ENCODE peak calls at places on chromosome 13, in six cellular contexts. V, R, B, D, C and J are unnamed samples.

GRCh38 chr13:72920097-72920496 is 138.2 kb downstream of the PIBF1 start:
- DNase-seq in C (peak), R (no peak), B (no peak), D (peak), V (peak), J (no peak)

GRCh38 chr13:95191821-95192220 is 109.4 kb downstream of the ABCC4 start:
- DNase-seq in V (peak), D (peak), C (peak), B (peak), R (peak), J (peak)

GRCh38 chr13:51825165-51825592 is 19.8 kb downstream of the TMEM272 start:
- DNase-seq in C (no peak), D (no peak), B (no peak), R (no peak), V (peak), J (no peak)

GRCh38 chr13:113357529-113357928 is 6.4 kb downstream of the GRTP1 start:
- DNase-seq in R (no peak), D (no peak), V (peak), C (no peak), B (no peak), J (no peak)

GRCh38 chr13:26716984-26717383 is 43.6 kb downstream of the GPR12 start:
- DNase-seq in D (no peak), R (no peak), C (no peak), B (no peak), V (no peak), J (no peak)

GRCh38 chr13:110319774-110320509 is 12.9 kb downstream of the COL4A2 start:
- DNase-seq in C (no peak), B (no peak), D (peak), V (peak), R (no peak), J (no peak)

GRCh38 chr13:60572855-60573254 is 175.8 kb downstream of the TDRD3 start:
- DNase-seq in V (no peak), B (no peak), D (no peak), C (no peak), R (no peak), J (no peak)

GRCh38 chr13:109945206-109945960 is 159.0 kb upstream of the IRS2 start:
- DNase-seq in D (no peak), V (peak), B (no peak), C (no peak), R (no peak), J (no peak)

GRCh38 chr13:20848944-20849343 is 53.6 kb downstream of the XPO4 start:
- DNase-seq in V (no peak), C (no peak), R (no peak), B (no peak), D (no peak), J (no peak)

GRCh38 chr13:49908637-49909036 is 27.5 kb downstream of the SPRYD7 start:
- DNase-seq in C (no peak), R (no peak), B (no peak), D (no peak), V (no peak), J (no peak)

GRCh38 chr13:35808846-35809245 is 322.3 kb downstream of the DCLK1 start:
- DNase-seq in R (no peak), D (no peak), B (no peak), C (no peak), V (no peak), J (no peak)

GRCh38 chr13:109724603-109725002 is 61.8 kb downstream of the IRS2 start:
- DNase-seq in R (no peak), D (no peak), B (no peak), V (no peak), C (no peak), J (no peak)

GRCh38 chr13:60146491-60146890 is 17.2 kb downstream of the DIAPH3 start:
- DNase-seq in R (no peak), D (no peak), V (peak), B (no peak), C (no peak), J (no peak)

GRCh38 chr13:60369242-60369641 is 27.8 kb upstream of the TDRD3 start:
- DNase-seq in B (no peak), D (no peak), R (no peak), V (no peak), C (no peak), J (no peak)

GRCh38 chr13:48492123-48493075 is 40.5 kb downstream of the RCBTB2 start:
- DNase-seq in R (peak), C (peak), D (peak), V (peak), B (peak), J (peak)

GRCh38 chr13:66414196-66414800 is 815.8 kb downstream of the PCDH9 start:
- DNase-seq in C (no peak), R (no peak), B (no peak), D (no peak), V (no peak), J (no peak)

GRCh38 chr13:27920677-27921420 is 1.0 kb downstream of the PDX1 start:
- DNase-seq in R (no peak), D (no peak), V (peak), C (no peak), B (peak), J (no peak)

GRCh38 chr13:64441740-64442139 is 2788.4 kb downstream of the PCDH9 start:
- DNase-seq in B (no peak), D (no peak), R (no peak), C (no peak), V (no peak), J (no peak)

GRCh38 chr13:20404488-20405222 is 121.0 kb downstream of the CRYL1 start:
- DNase-seq in R (no peak), C (no peak), D (no peak), B (no peak), V (no peak), J (no peak)

GRCh38 chr13:60112771-60113170 is 51.0 kb downstream of the DIAPH3 start:
- DNase-seq in C (no peak), B (no peak), D (no peak), R (no peak), V (peak), J (no peak)

GRCh38 chr13:26583662-26584061 is 26.2 kb downstream of the WASF3 start:
- DNase-seq in B (no peak), D (no peak), R (no peak), C (no peak), V (no peak), J (no peak)

GRCh38 chr13:29073762-29074161 is 253.6 kb downstream of the MTUS2 start:
- DNase-seq in V (no peak), B (no peak), R (no peak), C (no peak), D (no peak), J (no peak)

GRCh38 chr13:31394491-31394890 is 194.7 kb downstream of the B3GLCT start:
- DNase-seq in D (no peak), C (no peak), V (peak), R (no peak), B (no peak), J (no peak)

GRCh38 chr13:101942038-101942437 is 459.8 kb downstream of the FGF14 start:
- DNase-seq in R (peak), D (peak), C (no peak), V (peak), B (no peak), J (peak)

GRCh38 chr13:73129023-73129422 is 70.2 kb downstream of the KLF5 start:
- DNase-seq in R (no peak), D (no peak), C (no peak), B (no peak), V (no peak), J (peak)

GRCh38 chr13:47484564-47484963 is 516.5 kb downstream of the SUCLA2 start:
- DNase-seq in B (no peak), C (no peak), D (no peak), R (no peak), V (peak), J (no peak)

GRCh38 chr13:48564046-48564445 is 31.2 kb upstream of the RCBTB2 start:
- DNase-seq in V (no peak), C (no peak), B (no peak), D (no peak), R (no peak), J (no peak)

GRCh38 chr13:46662690-46663089 is 109.7 kb downstream of the LRCH1 start:
- DNase-seq in B (no peak), R (no peak), D (no peak), V (no peak), C (no peak), J (no peak)

GRCh38 chr13:37616131-37616530 is 17.6 kb upstream of the POSTN start:
- DNase-seq in V (peak), C (no peak), D (no peak), B (no peak), R (no peak), J (no peak)
- TF ChIP-seq CTCF in V (peak), C (no peak), D (no peak), B (no peak), R (no peak), J (no peak)

DNA sequence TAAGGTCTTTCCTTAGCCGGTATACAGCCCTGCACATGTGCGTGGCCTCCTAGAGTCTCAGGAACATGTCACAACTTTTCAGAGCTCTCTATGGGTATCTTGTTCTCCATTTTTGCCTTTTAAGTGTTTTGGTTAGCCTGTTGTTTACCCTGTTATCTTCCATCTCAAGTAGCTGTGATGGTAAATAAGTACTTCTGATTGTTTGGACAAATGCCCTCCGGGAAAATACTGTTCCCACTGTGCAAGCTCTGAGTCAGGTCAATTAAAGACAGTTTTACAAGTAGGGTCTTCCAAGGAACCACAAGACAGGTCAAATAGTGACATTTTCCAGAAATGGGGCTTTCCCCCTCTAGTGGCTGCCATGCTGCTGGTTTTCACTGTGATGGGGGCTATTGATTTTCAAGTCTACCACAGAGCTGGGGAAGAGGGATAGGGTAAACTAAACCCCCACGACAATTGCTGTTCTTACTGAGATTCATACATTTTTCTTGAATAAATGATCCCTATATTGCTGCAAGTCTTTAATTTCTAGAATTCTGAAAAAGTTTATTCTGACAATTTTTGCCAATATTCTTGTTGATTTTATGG is 109.5 kb downstream of the TM9SF2 start:
- DNase-seq in B (no peak), V (no peak), R (no peak), C (no peak), D (no peak), J (no peak)
- TF ChIP-seq CTCF in B (no peak), V (no peak), R (no peak), C (no peak), D (no peak), J (no peak)

DNA sequence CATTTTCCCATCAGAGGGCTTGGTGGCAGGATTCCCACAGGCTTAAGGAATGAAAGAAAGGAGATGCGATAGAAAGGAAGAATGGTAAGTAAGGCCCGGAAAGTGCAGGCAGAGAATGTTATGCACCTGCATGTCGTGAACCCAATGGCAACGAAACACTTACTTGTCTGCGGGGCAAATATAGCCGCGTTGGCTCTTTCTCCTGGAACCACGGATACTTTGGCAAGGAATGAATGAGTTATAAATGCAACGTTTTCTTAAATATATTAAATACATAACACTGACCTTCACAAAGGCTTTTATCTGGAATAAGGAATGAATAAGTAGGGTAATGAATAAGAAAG is 192.1 kb downstream of the KATNAL1 start:
- DNase-seq in B (no peak), D (no peak), V (no peak), C (no peak), R (no peak), J (no peak)
- TF ChIP-seq CTCF in B (no peak), D (no peak), V (no peak), C (no peak), R (no peak), J (peak)

GRCh38 chr13:78137404-78138142 is 218.9 kb upstream of the EDNRB start:
- DNase-seq in D (peak), V (peak), C (no peak), B (no peak), R (no peak), J (no peak)

GRCh38 chr13:78133511-78133910 is 214.9 kb upstream of the EDNRB start:
- DNase-seq in B (no peak), V (no peak), C (no peak), D (no peak), R (no peak), J (no peak)

GRCh38 chr13:78129850-78130249 is 211.2 kb upstream of the EDNRB start:
- DNase-seq in V (no peak), R (no peak), B (no peak), C (no peak), D (no peak), J (no peak)

GRCh38 chr13:78136966-78137365 is 218.3 kb upstream of the EDNRB start:
- DNase-seq in D (no peak), C (no peak), R (no peak), V (no peak), B (no peak), J (no peak)

GRCh38 chr13:78131811-78132210 is 213.2 kb upstream of the EDNRB start:
- DNase-seq in B (no peak), D (no peak), R (no peak), V (peak), C (no peak), J (no peak)
- TF ChIP-seq CTCF in B (no peak), D (no peak), R (no peak), V (peak), C (no peak), J (no peak)

GRCh38 chr13:41455725-41456419 is 1.5 kb upstream of the RGCC start:
- DNase-seq in R (no peak), B (no peak), C (no peak), V (no peak), D (no peak), J (no peak)

GRCh38 chr13:41456768-41457588 is at the start of gene RGCC:
- DNase-seq in V (peak), B (peak), C (peak), R (peak), D (peak), J (peak)

GRCh38 chr13:41458187-41458938 is 1.0 kb downstream of the RGCC start:
- DNase-seq in V (no peak), C (peak), B (no peak), R (no peak), D (peak), J (peak)

GRCh38 chr13:41458939-41459753 is 1.8 kb downstream of the RGCC start:
- DNase-seq in D (peak), R (peak), B (no peak), C (peak), V (peak), J (peak)

GRCh38 chr13:41457589-41458186 is 338 bp downstream of the RGCC start:
- DNase-seq in R (no peak), B (no peak), V (no peak), C (peak), D (no peak), J (peak)
- TF ChIP-seq CTCF in R (no peak), B (no peak), V (no peak), C (no peak), D (no peak), J (no peak)

GRCh38 chr13:37598572-37598971 is at the start of gene POSTN:
- DNase-seq in C (no peak), D (no peak), R (no peak), B (no peak), V (no peak), J (no peak)

GRCh38 chr13:37599509-37599908 is 941 bp upstream of the POSTN start:
- DNase-seq in R (no peak), D (no peak), B (no peak), C (no peak), V (no peak), J (no peak)

GRCh38 chr13:37597477-37597876 is 1.1 kb downstream of the POSTN start:
- DNase-seq in C (no peak), B (no peak), R (no peak), D (no peak), V (no peak), J (no peak)

GRCh38 chr13:37608750-37609339 is 10.3 kb upstream of the POSTN start:
- DNase-seq in R (no peak), C (no peak), B (no peak), V (no peak), D (no peak), J (no peak)

GRCh38 chr13:37602743-37603381 is 4.3 kb upstream of the POSTN start:
- DNase-seq in B (no peak), D (no peak), R (no peak), C (no peak), V (peak), J (no peak)
- TF ChIP-seq CTCF in B (peak), D (peak), R (peak), C (peak), V (peak), J (peak)

DNA sequence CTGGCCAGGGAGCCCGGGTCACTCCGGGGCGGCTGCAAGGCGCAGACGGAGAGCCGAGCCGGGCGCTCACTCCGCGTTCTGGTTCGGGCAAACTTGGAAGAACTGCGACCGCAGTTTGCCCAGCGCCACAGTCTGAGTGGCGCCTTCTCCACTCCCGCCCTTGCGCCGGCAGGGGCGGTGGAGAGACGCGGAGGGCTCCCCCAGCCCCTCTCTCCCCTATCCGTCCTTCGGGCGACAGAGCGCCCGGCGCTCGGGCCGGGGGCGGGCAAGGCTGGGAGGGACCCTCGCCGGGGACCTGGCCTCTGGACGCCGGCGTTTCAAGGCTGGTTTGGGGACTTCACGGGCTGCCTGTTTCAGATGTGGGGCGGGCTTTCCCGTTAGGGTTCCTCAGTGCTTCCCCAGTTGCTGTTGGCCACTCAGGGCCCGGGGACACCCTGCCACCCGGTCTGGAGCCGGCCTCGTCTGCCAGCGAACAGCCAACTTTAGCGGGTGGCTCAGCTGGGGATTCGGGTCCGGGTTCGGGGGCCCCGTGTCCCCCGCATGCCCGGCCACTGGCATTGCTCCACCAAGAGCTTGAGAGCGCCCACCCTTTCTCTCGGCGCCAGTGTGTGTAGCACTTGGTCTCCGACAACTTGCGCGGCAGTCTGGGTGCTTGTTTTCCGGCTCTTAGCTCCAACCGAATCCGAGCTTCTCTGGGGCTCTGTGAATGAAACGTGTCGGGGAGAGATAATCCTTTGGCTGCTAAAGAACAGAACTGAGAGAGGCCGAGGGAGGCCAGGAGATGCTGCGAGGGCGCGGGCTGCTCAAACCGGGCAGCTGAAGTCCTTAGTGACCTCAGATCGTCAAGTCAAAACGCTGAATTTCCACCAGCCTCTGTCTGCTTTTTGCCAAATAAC is 1.5 kb downstream of the GPC6 start:
- DNase-seq in V (peak), B (no peak), C (peak), D (peak), R (peak), J (peak)
- TF ChIP-seq CTCF in V (peak), B (no peak), C (peak), D (no peak), R (peak), J (no peak)

DNA sequence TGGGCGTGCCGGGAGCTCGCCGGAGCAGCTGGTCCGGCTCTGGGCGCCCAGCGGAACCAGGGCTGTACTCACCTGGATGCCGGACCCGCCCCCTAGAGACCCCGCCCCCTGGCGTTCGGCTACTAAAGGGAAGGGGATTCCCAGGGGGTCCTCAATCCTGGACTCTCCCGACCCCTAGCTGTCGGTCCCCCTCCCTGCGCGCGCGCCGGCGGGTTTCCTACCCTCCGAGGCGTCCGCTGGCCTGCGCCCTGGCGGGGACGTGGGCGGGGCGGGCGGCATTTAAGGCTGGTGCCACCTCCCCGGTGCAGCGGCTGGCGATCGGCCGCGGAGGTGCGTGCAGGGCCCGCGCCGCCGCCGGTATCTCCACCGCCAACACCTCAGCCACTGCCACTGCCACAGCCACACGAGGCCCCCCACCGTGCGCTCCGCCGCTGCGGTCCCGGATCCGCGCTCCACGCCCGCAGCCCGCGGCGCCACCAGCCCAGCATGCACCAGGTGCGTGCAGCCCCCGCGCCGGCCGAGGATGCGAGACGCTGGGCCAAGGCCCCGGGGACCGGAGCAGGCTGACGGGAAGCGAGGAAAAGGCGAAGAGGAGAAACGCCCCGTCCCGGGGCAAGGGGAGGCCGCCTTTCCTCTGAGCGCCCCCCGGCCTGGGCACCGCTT is at the start of gene ATP12A:
- DNase-seq in R (no peak), B (peak), D (peak), C (no peak), V (no peak), J (peak)
- TF ChIP-seq CTCF in R (no peak), B (peak), D (no peak), C (no peak), V (no peak), J (no peak)

DNA sequence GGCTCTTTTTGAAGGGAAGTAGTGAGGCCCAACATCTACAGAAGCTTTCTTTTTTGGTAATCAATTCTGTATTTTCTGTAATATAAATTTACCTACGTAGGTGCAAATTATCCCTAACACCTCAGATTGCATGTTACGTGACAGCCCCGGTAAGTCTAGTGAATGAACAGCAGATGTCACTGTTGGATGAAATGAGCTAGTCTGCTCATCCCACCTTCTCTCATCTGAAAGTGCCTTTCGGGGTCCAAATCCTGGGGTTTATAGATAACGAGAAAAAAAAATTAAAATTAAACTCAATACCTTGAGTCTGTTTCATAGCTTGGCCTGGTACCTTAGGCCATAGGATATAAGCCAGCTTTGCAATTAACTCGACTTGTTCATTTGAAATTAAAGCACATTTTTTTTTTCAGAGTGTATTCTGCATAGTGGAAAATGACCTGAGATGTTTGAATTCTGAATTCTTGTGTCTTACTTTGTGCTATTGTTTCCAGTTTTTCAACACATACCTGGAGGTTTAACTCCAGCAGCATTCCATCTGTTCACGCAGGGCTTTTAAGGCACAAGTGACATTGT is 548.2 kb downstream of the GPC5 start:
- DNase-seq in V (no peak), C (no peak), B (no peak), D (no peak), R (no peak), J (no peak)
- TF ChIP-seq CTCF in V (no peak), C (no peak), B (no peak), D (peak), R (no peak), J (peak)